ENCODE peak calls at places on chromosomes 4 and X, in four cellular contexts. One of them, this sample, is unnamed.

GRCh38 chr4:74379912-74380311 is 15.0 kb downstream of the EREG start:
- DNase-seq in esophagus muscularis mucosa: no peak
- DNase-seq in activated CD8-positive, alpha-beta memory T cell treated with anti-CD3 and anti-CD28 coated beads for 24 hours: no peak
- DNase-seq in ELR: no peak
- DNase-seq in this sample: no peak

GRCh38 chr4:107863850-107864371 is 39.2 kb downstream of the SGMS2 start:
- DNase-seq in ELR: peak; percentile 65
- DNase-seq in esophagus muscularis mucosa: no peak
- DNase-seq in activated CD8-positive, alpha-beta memory T cell treated with anti-CD3 and anti-CD28 coated beads for 24 hours: no peak
- DNase-seq in this sample: no peak

GRCh38 chrX:154435171-154435733 is 1.7 kb upstream of the GDI1 start:
- DNase-seq in ELR: no peak
- DNase-seq in esophagus muscularis mucosa: no peak
- DNase-seq in activated CD8-positive, alpha-beta memory T cell treated with anti-CD3 and anti-CD28 coated beads for 24 hours: no peak
- DNase-seq in this sample: no peak

GRCh38 chr4:39814403-39815185 is 116.7 kb downstream of the UBE2K start:
- DNase-seq in activated CD8-positive, alpha-beta memory T cell treated with anti-CD3 and anti-CD28 coated beads for 24 hours: no peak
- DNase-seq in esophagus muscularis mucosa: no peak
- DNase-seq in ELR: peak; percentile 40
- DNase-seq in this sample: no peak

GRCh38 chr4:70722199-70722791 is 531 bp downstream of the RUFY3 start:
- DNase-seq in esophagus muscularis mucosa: no peak
- DNase-seq in activated CD8-positive, alpha-beta memory T cell treated with anti-CD3 and anti-CD28 coated beads for 24 hours: no peak
- DNase-seq in ELR: peak; percentile 73
- DNase-seq in this sample: no peak

GRCh38 chr4:71222661-71223060 is 116.2 kb upstream of the SLC4A4 start:
- DNase-seq in esophagus muscularis mucosa: no peak
- DNase-seq in activated CD8-positive, alpha-beta memory T cell treated with anti-CD3 and anti-CD28 coated beads for 24 hours: no peak
- DNase-seq in ELR: peak; percentile 10
- DNase-seq in this sample: no peak

GRCh38 chrX:154380153-154380552 is 1.1 kb downstream of the EMD start:
- DNase-seq in esophagus muscularis mucosa: no peak
- DNase-seq in ELR: peak; percentile 41
- DNase-seq in activated CD8-positive, alpha-beta memory T cell treated with anti-CD3 and anti-CD28 coated beads for 24 hours: no peak
- DNase-seq in this sample: no peak

GRCh38 chrX:115582871-115583729 is 22.1 kb downstream of the PLS3 start:
- DNase-seq in esophagus muscularis mucosa: no peak
- DNase-seq in ELR: peak; percentile 66
- DNase-seq in activated CD8-positive, alpha-beta memory T cell treated with anti-CD3 and anti-CD28 coated beads for 24 hours: no peak
- DNase-seq in this sample: no peak

GRCh38 chrX:107729558-107730297 is 45.9 kb downstream of the TSC22D3 start:
- DNase-seq in esophagus muscularis mucosa: no peak
- DNase-seq in activated CD8-positive, alpha-beta memory T cell treated with anti-CD3 and anti-CD28 coated beads for 24 hours: no peak
- DNase-seq in ELR: no peak
- DNase-seq in this sample: no peak

GRCh38 chrX:30906726-30907125 is 17.7 kb upstream of the TAB3 start:
- DNase-seq in ELR: peak; percentile 75
- DNase-seq in esophagus muscularis mucosa: no peak
- DNase-seq in activated CD8-positive, alpha-beta memory T cell treated with anti-CD3 and anti-CD28 coated beads for 24 hours: no peak
- DNase-seq in this sample: no peak

GRCh38 chr4:10622728-10623127 is 61.8 kb downstream of the CLNK start:
- DNase-seq in esophagus muscularis mucosa: no peak
- DNase-seq in ELR: peak; percentile 45
- DNase-seq in activated CD8-positive, alpha-beta memory T cell treated with anti-CD3 and anti-CD28 coated beads for 24 hours: no peak
- DNase-seq in this sample: no peak

GRCh38 chr4:1342003-1342402 is 5.0 kb upstream of the UVSSA start:
- DNase-seq in esophagus muscularis mucosa: no peak
- DNase-seq in ELR: peak; percentile 51
- DNase-seq in activated CD8-positive, alpha-beta memory T cell treated with anti-CD3 and anti-CD28 coated beads for 24 hours: no peak
- DNase-seq in this sample: no peak

GRCh38 chr4:114466299-114466698 is 132.3 kb upstream of the UGT8 start:
- DNase-seq in activated CD8-positive, alpha-beta memory T cell treated with anti-CD3 and anti-CD28 coated beads for 24 hours: no peak
- DNase-seq in ELR: no peak
- DNase-seq in esophagus muscularis mucosa: no peak
- DNase-seq in this sample: no peak

GRCh38 chr4:141713185-141713584 is 76.8 kb downstream of the IL15 start:
- DNase-seq in esophagus muscularis mucosa: no peak
- DNase-seq in activated CD8-positive, alpha-beta memory T cell treated with anti-CD3 and anti-CD28 coated beads for 24 hours: no peak
- DNase-seq in ELR: peak; percentile 21
- DNase-seq in this sample: no peak

GRCh38 chr4:3858765-3859388 is 92.7 kb downstream of the ADRA2C start:
- DNase-seq in ELR: no peak
- DNase-seq in esophagus muscularis mucosa: no peak
- DNase-seq in activated CD8-positive, alpha-beta memory T cell treated with anti-CD3 and anti-CD28 coated beads for 24 hours: no peak
- DNase-seq in this sample: no peak